ENCODE peak calls at places on chromosomes 11 and 22, in six cellular contexts. T is GM10248, Z is A549, J is activated T-helper 1 cell treated with Interleukin-2 at 50 U/mL for 16 hours, L is choroid plexus epithelial cell, O is lower leg skin. B is an unnamed sample.

GRCh38 chr11:35555238-35555887 is 29.9 kb upstream of the PAMR1 start:
- DNase-seq in T (no peak), Z (no peak), J (no peak), L (peak), O (no peak), B (no peak)

GRCh38 chr11:103714246-103714645 is 322.2 kb upstream of the DDI1 start:
- DNase-seq in T (no peak), Z (no peak), J (no peak), L (peak), O (no peak), B (no peak)

GRCh38 chr22:38325575-38325974 is 8.3 kb upstream of the CSNK1E start:
- DNase-seq in T (no peak), Z (no peak), J (no peak), L (no peak), O (no peak), B (no peak)

GRCh38 chr11:6986487-6986886 is 33.7 kb downstream of the ZNF214 start:
- DNase-seq in T (no peak), Z (no peak), J (no peak), L (no peak), O (no peak), B (no peak)

GRCh38 chr22:37290737-37291136 is 8.4 kb downstream of the CYTH4 start:
- DNase-seq in T (no peak), Z (no peak), J (no peak), L (no peak), O (no peak), B (no peak)

GRCh38 chr11:95849087-95849825 is 59.0 kb downstream of the CEP57 start:
- DNase-seq in T (peak), Z (peak), J (no peak), L (peak), O (peak), B (no peak)

GRCh38 chr11:69874178-69874983 is 55.2 kb upstream of the FGF3 start:
- DNase-seq in T (no peak), Z (no peak), J (no peak), L (no peak), O (peak), B (no peak)

GRCh38 chr11:103927535-103927934 is 108.9 kb upstream of the DDI1 start:
- DNase-seq in T (no peak), Z (peak), J (no peak), L (peak), O (no peak), B (no peak)

GRCh38 chr22:20131593-20131855 is at the start of gene ZDHHC8:
- DNase-seq in T (peak), Z (no peak), J (peak), L (no peak), O (no peak), B (no peak)

GRCh38 chr11:118049771-118050170 is 27.1 kb upstream of the TMPRSS4 start:
- DNase-seq in T (no peak), Z (no peak), J (no peak), L (no peak), O (peak), B (no peak)